ENCODE peak calls at places on chromosomes 16 and 17, in six cellular contexts. B is A673; S is CD8-positive, alpha-beta memory T cell; E is testis; Q is tibial artery; D is stomach. K is an unnamed sample.

GRCh38 chr16:4591706-4592470 is 22.8 kb downstream of the UBALD1 start:
- DNase-seq in Q (no peak), D (no peak), B (no peak), E (peak; percentile 62), S (no peak), K (peak; percentile 82)

GRCh38 chr17:45977976-45978626 is 20.9 kb upstream of the STH start:
- DNase-seq in Q (no peak), B (no peak), E (no peak), D (no peak), S (no peak), K (no peak)

GRCh38 chr17:22303096-22303495 is 610.8 kb downstream of the KCNJ18 start:
- DNase-seq in E (no peak), B (no peak), Q (no peak), D (no peak), S (no peak), K (no peak)

GRCh38 chr16:4660454-4661007 is 32.8 kb upstream of the NUDT16L1 start:
- DNase-seq in S (peak; percentile 60), E (peak; percentile 83), Q (peak; percentile 71), B (peak; percentile 38), D (peak; percentile 70), K (peak; percentile 100)

GRCh38 chr17:65049085-65049756 is 7.3 kb downstream of the GNA13 start:
- DNase-seq in S (no peak), E (no peak), B (no peak), D (no peak), Q (no peak), K (no peak)

GRCh38 chr16:7714775-7715174 is 382.1 kb downstream of the RBFOX1 start:
- DNase-seq in E (no peak), B (no peak), Q (no peak), D (no peak), S (no peak), K (no peak)

GRCh38 chr17:63039899-63040602 is 74.0 kb downstream of the TANC2 start:
- DNase-seq in E (no peak), B (no peak), Q (no peak), D (no peak), S (no peak), K (no peak)

GRCh38 chr16:80015566-80015965 is 415.0 kb upstream of the MAF start:
- DNase-seq in B (no peak), E (no peak), S (no peak), Q (no peak), D (no peak), K (no peak)

GRCh38 chr16:53091508-53092211 is 36.9 kb downstream of the CHD9 start:
- DNase-seq in S (no peak), B (peak; percentile 99), Q (peak; percentile 74), D (peak; percentile 27), E (peak; percentile 72), K (peak; percentile 13)

GRCh38 chr17:44155488-44155887 is 13.8 kb downstream of the HROB start:
- DNase-seq in D (no peak), Q (no peak), S (no peak), E (no peak), B (no peak), K (no peak)

GRCh38 chr16:87586201-87586782 is 16.0 kb upstream of the JPH3 start:
- DNase-seq in Q (no peak), D (no peak), S (no peak), B (no peak), E (no peak), K (no peak)

GRCh38 chr17:50055426-50056216 is at the start of gene ITGA3:
- DNase-seq in D (peak; percentile 89), Q (peak; percentile 94), S (peak; percentile 60), E (peak; percentile 70), B (peak; percentile 50), K (peak; percentile 93)

GRCh38 chr17:10183931-10184930 is 14.2 kb downstream of the GAS7 start:
- DNase-seq in Q (no peak), D (no peak), E (no peak), B (no peak), S (no peak), K (no peak)

GRCh38 chr16:81921873-81922584 is 89.2 kb downstream of the SDR42E1 start:
- DNase-seq in D (no peak), B (no peak), E (no peak), S (no peak), Q (peak; percentile 17), K (no peak)

GRCh38 chr17:49850772-49851386 is 3.0 kb upstream of the TAC4 start:
- DNase-seq in E (no peak), Q (peak; percentile 73), B (no peak), S (peak; percentile 4), D (no peak), K (peak; percentile 37)

GRCh38 chr17:45700171-45701090 is 83.7 kb upstream of the CRHR1 start:
- DNase-seq in D (no peak), S (no peak), E (no peak), B (no peak), Q (no peak), K (no peak)

GRCh38 chr17:83109793-83110645 is 30.6 kb downstream of the METRNL start:
- DNase-seq in S (no peak), E (peak; percentile 91), Q (peak; percentile 98), D (peak; percentile 89), B (peak; percentile 94), K (peak; percentile 99)

GRCh38 chr17:66525338-66525737 is 222.9 kb downstream of the PRKCA start:
- DNase-seq in D (no peak), B (no peak), S (no peak), E (no peak), Q (no peak), K (peak; percentile 12)

GRCh38 chr17:44355642-44356099 is 8.0 kb downstream of the FAM171A2 start:
- DNase-seq in D (no peak), B (no peak), E (no peak), Q (no peak), S (no peak), K (no peak)

GRCh38 chr16:17318200-17318599 is 152.6 kb downstream of the XYLT1 start:
- DNase-seq in D (no peak), B (no peak), S (no peak), E (peak; percentile 59), Q (no peak), K (peak; percentile 77)

GRCh38 chr17:27525316-27525715 is 69.1 kb downstream of the KSR1 start:
- DNase-seq in Q (no peak), D (no peak), S (no peak), E (no peak), B (no peak), K (no peak)

GRCh38 chr17:38559025-38559879 is 46.5 kb downstream of the SRCIN1 start:
- DNase-seq in Q (peak; percentile 82), E (peak; percentile 67), D (peak; percentile 94), S (peak; percentile 91), B (peak; percentile 87), K (peak; percentile 92)

GRCh38 chr17:38559880-38560230 is 45.9 kb downstream of the SRCIN1 start:
- DNase-seq in D (no peak), S (no peak), E (no peak), B (no peak), Q (no peak), K (no peak)

GRCh38 chr17:38558751-38559024 is 47.1 kb downstream of the SRCIN1 start:
- DNase-seq in Q (no peak), B (no peak), D (no peak), S (no peak), E (no peak), K (no peak)

GRCh38 chr17:38557395-38557794 is 48.4 kb downstream of the SRCIN1 start:
- DNase-seq in E (no peak), B (no peak), S (no peak), D (no peak), Q (no peak), K (no peak)

GRCh38 chr17:38557836-38558750 is 47.7 kb downstream of the SRCIN1 start:
- DNase-seq in E (peak; percentile 94), Q (peak; percentile 92), D (peak; percentile 95), B (peak; percentile 91), S (peak; percentile 83), K (peak; percentile 94)
- H3K27ac ChIP-seq in E (no peak overlapping the region), Q (no peak overlapping the region), D (peak overlapping the region; percentile 49), B (no peak overlapping the region), S (no peak overlapping the region), K (no peak overlapping the region)

GRCh38 chr17:29592850-29593545 is at the start of gene ANKRD13B:
- DNase-seq in B (peak; percentile 82), E (peak; percentile 82), D (no peak), Q (no peak), S (no peak), K (no peak)
- H3K27ac ChIP-seq in B (peak within 1 kb of the TSS; percentile 90), E (peak within 1 kb of the TSS; percentile 48), D (peak within 1 kb of the TSS; percentile 90), Q (peak within 1 kb of the TSS; percentile 86), S (no peak within 1 kb of the TSS), K (peak within 1 kb of the TSS; percentile 56)

DNA sequence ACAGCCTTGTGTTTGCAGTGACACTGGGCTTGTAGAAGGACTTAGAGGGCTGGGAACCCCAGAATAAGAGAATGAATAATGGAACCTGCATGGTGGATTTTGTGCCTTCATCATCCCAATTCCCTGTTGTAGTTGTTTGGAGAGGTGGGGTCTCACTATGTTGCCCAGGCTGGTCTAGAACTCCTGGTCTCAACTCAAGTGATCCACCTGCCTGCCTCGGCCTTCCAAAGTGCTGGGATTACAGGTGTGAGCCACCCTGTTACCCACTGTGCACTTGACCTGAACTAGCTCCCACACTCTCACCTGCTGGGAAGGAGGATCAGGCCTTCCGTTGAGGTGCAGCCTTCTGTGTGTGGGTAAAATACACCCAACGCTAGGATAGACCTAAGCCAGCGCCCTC is 55.4 kb downstream of the RAP1GAP2 start:
- DNase-seq in D (no peak), S (no peak), E (no peak), Q (no peak), B (no peak), K (no peak)
- H3K27ac ChIP-seq in D (peak overlapping the region; percentile 89), S (no peak overlapping the region), E (no peak overlapping the region), Q (peak overlapping the region; percentile 79), B (no peak overlapping the region), K (no peak overlapping the region)

GRCh38 chr17:17067277-17067676 is 25.0 kb downstream of the MPRIP start:
- DNase-seq in Q (no peak), D (no peak), E (no peak), B (no peak), S (no peak), K (no peak)

GRCh38 chr17:17070931-17071330 is 28.7 kb downstream of the MPRIP start:
- DNase-seq in D (no peak), Q (peak; percentile 44), S (no peak), B (no peak), E (no peak), K (peak; percentile 46)

GRCh38 chr17:17071531-17072360 is 29.5 kb downstream of the MPRIP start:
- DNase-seq in Q (peak; percentile 43), D (no peak), B (no peak), E (no peak), S (no peak), K (no peak)

GRCh38 chr17:17072546-17072945 is 30.3 kb downstream of the MPRIP start:
- DNase-seq in S (no peak), D (no peak), B (no peak), Q (peak; percentile 50), E (no peak), K (no peak)

DNA sequence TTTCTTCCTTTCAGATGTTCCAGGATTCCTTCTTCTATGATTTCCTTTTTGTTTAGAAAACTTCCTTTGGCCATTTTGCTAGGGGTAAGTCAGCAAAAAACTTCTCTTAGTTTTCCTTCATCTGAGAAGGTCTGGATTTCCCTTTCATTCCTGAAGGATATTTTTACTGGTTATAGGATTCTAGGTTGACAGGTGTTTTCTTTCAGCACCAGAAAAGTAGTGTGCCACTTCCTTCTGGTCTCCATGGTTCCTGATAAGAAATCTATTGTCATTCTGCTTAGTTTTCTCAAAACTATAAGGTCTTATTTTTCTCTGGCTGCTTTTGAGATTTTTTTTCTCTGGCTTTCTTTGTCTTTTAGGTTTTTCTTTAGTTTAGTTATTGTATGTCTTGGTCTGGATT is 27.6 kb downstream of the MPRIP start:
- DNase-seq in S (no peak), Q (no peak), D (no peak), E (no peak), B (no peak), K (no peak)
- H3K27ac ChIP-seq in S (no peak overlapping the region), Q (peak overlapping the region; percentile 52), D (no peak overlapping the region), E (no peak overlapping the region), B (no peak overlapping the region), K (no peak overlapping the region)